ENCODE peak calls at places on chromosomes 16 and 17, in four cellular contexts. Y, X, T and H are unnamed samples.

GRCh38 chr17:36850794-36851193 is 86.5 kb upstream of the LHX1 start:
- DNase-seq in Y (no peak), X (no peak), T (peak; percentile 69), H (no peak)

GRCh38 chr17:57135748-57136342 is 50.8 kb downstream of the AKAP1 start:
- DNase-seq in Y (no peak), X (no peak), T (no peak), H (no peak)

GRCh38 chr16:84239186-84239790 is 524 bp downstream of the KCNG4 start:
- DNase-seq in Y (no peak), X (no peak), T (no peak), H (no peak)

GRCh38 chr16:23835390-23836077 is at the start of gene PRKCB:
- DNase-seq in Y (peak; percentile 88), X (peak; percentile 89), T (peak; percentile 47), H (peak; percentile 89)

GRCh38 chr16:82671743-82672142 is 45.0 kb downstream of the CDH13 start:
- DNase-seq in Y (peak; percentile 39), X (no peak), T (no peak), H (no peak)

GRCh38 chr16:76910931-76911330 is 280.1 kb upstream of the MON1B start:
- DNase-seq in Y (no peak), X (no peak), T (peak; percentile 68), H (no peak)

GRCh38 chr16:49347476-49347875 is 26.1 kb upstream of the C16orf78 start:
- DNase-seq in Y (no peak), X (no peak), T (no peak), H (no peak)

GRCh38 chr17:74040729-74041128 is 162.7 kb upstream of the RPL38 start:
- DNase-seq in Y (no peak), X (no peak), T (no peak), H (no peak)

GRCh38 chr17:740240-741055 is 8.1 kb downstream of the TLCD3A start:
- DNase-seq in Y (no peak), X (no peak), T (no peak), H (no peak)

GRCh38 chr17:49146620-49147306 is 14.2 kb downstream of the B4GALNT2 start:
- DNase-seq in Y (no peak), X (no peak), T (peak; percentile 83), H (no peak)

GRCh38 chr17:29927546-29927945 is 2.5 kb downstream of the SSH2 start:
- DNase-seq in Y (no peak), X (no peak), T (no peak), H (no peak)

DNA sequence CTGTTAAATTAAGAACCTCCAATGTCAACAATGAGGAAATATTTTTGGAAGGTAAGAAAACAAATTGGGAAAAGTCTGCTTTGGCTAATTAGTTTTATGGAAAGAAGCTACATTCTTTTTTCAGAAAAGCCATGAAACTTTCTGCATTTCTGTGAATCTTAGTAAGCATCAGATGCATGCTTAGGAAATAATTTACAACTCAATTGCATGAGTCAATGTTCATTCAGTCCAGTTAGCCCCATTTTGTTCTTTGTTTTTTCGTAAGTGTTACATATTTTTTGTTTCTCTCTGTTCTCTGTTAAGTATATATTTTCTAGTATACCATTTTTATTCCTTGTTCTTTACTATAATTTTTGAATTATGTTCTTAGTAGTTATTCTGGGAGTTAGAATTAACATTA is 195.2 kb upstream of the KIF2B start:
- DNase-seq in Y (no peak), X (no peak), T (peak; percentile 26), H (no peak)
- H3K4me3 ChIP-seq in Y (no peak overlapping the region), X (no peak overlapping the region), T (no peak overlapping the region), H (no peak overlapping the region)

GRCh38 chr17:66507982-66508760 is 205.8 kb downstream of the PRKCA start:
- DNase-seq in Y (no peak), X (no peak), T (peak; percentile 48), H (no peak)
- H3K4me1 ChIP-seq in Y (peaks cover 20% of the 10 kb centered on the region), X (peaks cover 12% of the 10 kb centered on the region), T (peaks cover 78% of the 10 kb centered on the region), H (peaks cover 11% of the 10 kb centered on the region)

GRCh38 chr17:6753565-6753964 is 2.3 kb upstream of the XAF1 start:
- DNase-seq in Y (no peak), X (no peak), T (no peak), H (no peak)

GRCh38 chr17:6748617-6749016 is 7.2 kb upstream of the XAF1 start:
- DNase-seq in Y (no peak), X (no peak), T (no peak), H (no peak)

GRCh38 chr17:6753006-6753445 is 2.8 kb upstream of the XAF1 start:
- DNase-seq in Y (peak; percentile 66), X (peak; percentile 56), T (no peak), H (no peak)

GRCh38 chr17:6752068-6752909 is 3.6 kb upstream of the XAF1 start:
- DNase-seq in Y (no peak), X (no peak), T (no peak), H (no peak)

GRCh38 chr17:6749519-6749918 is 6.3 kb upstream of the XAF1 start:
- DNase-seq in Y (no peak), X (no peak), T (no peak), H (no peak)
- TF ChIP-seq CTCF in Y (no peak), X (no peak), T (no peak), H (no peak)

GRCh38 chr16:88806491-88807111 is 3.0 kb downstream of the CDT1 start:
- DNase-seq in Y (no peak), X (no peak), T (no peak), H (no peak)

GRCh38 chr16:88804173-88804551 is 573 bp downstream of the CDT1 start:
- DNase-seq in Y (no peak), X (no peak), T (no peak), H (no peak)

GRCh38 chr16:88805887-88806393 is 2.4 kb downstream of the CDT1 start:
- DNase-seq in Y (no peak), X (no peak), T (no peak), H (no peak)

GRCh38 chr16:88804552-88805339 is 1.2 kb downstream of the CDT1 start:
- DNase-seq in Y (no peak), X (no peak), T (no peak), H (no peak)

GRCh38 chr16:88805340-88805715 is 1.7 kb downstream of the CDT1 start:
- DNase-seq in Y (no peak), X (no peak), T (no peak), H (no peak)
- H3K4me3 ChIP-seq in Y (no peak overlapping the region), X (no peak overlapping the region), T (peak overlapping the region; percentile 73), H (peak overlapping the region; percentile 58)